ENCODE peak calls at places on chromosomes 3 and 15, in four cellular contexts. P is GM23338, O is right cardiac atrium, S is esophagus muscularis mucosa. G is an unnamed sample.

GRCh38 chr3:23760871-23761373 is 44.8 kb upstream of the UBE2E1 start:
- DNase-seq in P (peak; percentile 41), O (no peak), S (no peak), G (no peak)

GRCh38 chr3:49401758-49402157 is 10.0 kb downstream of the RHOA start:
- DNase-seq in P (no peak), O (no peak), S (no peak), G (no peak)

GRCh38 chr3:61725851-61726333 is 164.5 kb downstream of the PTPRG start:
- DNase-seq in P (peak; percentile 52), O (no peak), S (no peak), G (no peak)

GRCh38 chr15:23395030-23395692 is 40.6 kb downstream of the GOLGA8S start:
- DNase-seq in P (no peak), O (no peak), S (no peak), G (no peak)

GRCh38 chr3:174495928-174496327 is 363.2 kb upstream of the NAALADL2 start:
- DNase-seq in P (no peak), O (no peak), S (no peak), G (no peak)

GRCh38 chr3:155553800-155554199 is 191.1 kb downstream of the PLCH1 start:
- DNase-seq in P (no peak), O (no peak), S (no peak), G (no peak)

GRCh38 chr15:87793736-87794135 is 462.8 kb downstream of the NTRK3 start:
- DNase-seq in P (no peak), O (no peak), S (no peak), G (no peak)

GRCh38 chr3:46509661-46510187 is 11.9 kb downstream of the RTP3 start:
- DNase-seq in P (no peak), O (no peak), S (no peak), G (no peak)

GRCh38 chr3:185175370-185175987 is 22.6 kb upstream of the C3orf70 start:
- DNase-seq in P (peak; percentile 67), O (peak; percentile 79), S (no peak), G (no peak)

GRCh38 chr3:50264389-50264963 is 4.5 kb upstream of the SEMA3B start:
- DNase-seq in P (no peak), O (peak; percentile 80), S (peak; percentile 94), G (peak; percentile 68)

GRCh38 chr3:63937661-63938651 is 25.8 kb upstream of the SCAANT1 start:
- DNase-seq in P (peak; percentile 21), O (no peak), S (no peak), G (peak; percentile 38)

GRCh38 chr3:116836286-116836685 is 126.7 kb downstream of the TUSC7 start:
- DNase-seq in P (no peak), O (no peak), S (no peak), G (no peak)

GRCh38 chr3:45870099-45870498 is 16.2 kb upstream of the CCR9 start:
- DNase-seq in P (no peak), O (no peak), S (no peak), G (no peak)

GRCh38 chr3:127589600-127590281 is 792 bp downstream of the TPRA1 start:
- DNase-seq in P (no peak), O (peak; percentile 50), S (no peak), G (no peak)

GRCh38 chr3:40516201-40516600 is 8.6 kb upstream of the ZNF621 start:
- DNase-seq in P (no peak), O (no peak), S (no peak), G (no peak)

GRCh38 chr3:72413228-72413627 is 435.0 kb downstream of the SHQ1 start:
- DNase-seq in P (no peak), O (no peak), S (no peak), G (no peak)

GRCh38 chr3:191296041-191296541 is 33.1 kb upstream of the CCDC50 start:
- DNase-seq in P (no peak), O (no peak), S (no peak), G (no peak)

GRCh38 chr3:46127503-46127902 is 80.6 kb downstream of the CCR1 start:
- DNase-seq in P (no peak), O (no peak), S (no peak), G (peak; percentile 50)

GRCh38 chr3:125271127-125271526 is 58.6 kb upstream of the SLC12A8 start:
- DNase-seq in P (peak; percentile 41), O (no peak), S (no peak), G (no peak)

GRCh38 chr3:172203522-172204258 is 164.3 kb downstream of the FNDC3B start:
- DNase-seq in P (no peak), O (no peak), S (peak; percentile 64), G (no peak)

GRCh38 chr3:72008226-72008996 is 223.5 kb upstream of the PROK2 start:
- DNase-seq in P (no peak), O (no peak), S (no peak), G (no peak)

GRCh38 chr15:93703092-93703785 is 528.1 kb upstream of the MCTP2 start:
- DNase-seq in P (no peak), O (no peak), S (no peak), G (peak; percentile 25)

GRCh38 chr3:43296565-43296964 is 10.2 kb downstream of the SNRK start:
- DNase-seq in P (no peak), O (peak; percentile 25), S (no peak), G (no peak)

GRCh38 chr3:195245531-195245951 is 25.4 kb downstream of the XXYLT1 start:
- DNase-seq in P (no peak), O (no peak), S (peak; percentile 78), G (no peak)

GRCh38 chr15:88331291-88331690 is 74.8 kb upstream of the NTRK3 start:
- DNase-seq in P (peak; percentile 94), O (peak; percentile 29), S (no peak), G (peak; percentile 69)

GRCh38 chr15:51759557-51760070 is 8.2 kb downstream of the TMOD2 start:
- DNase-seq in P (peak; percentile 74), O (peak; percentile 75), S (no peak), G (no peak)

GRCh38 chr15:59148160-59148810 is 43.3 kb downstream of the CCNB2 start:
- DNase-seq in P (peak; percentile 28), O (no peak), S (no peak), G (no peak)

GRCh38 chr3:27224197-27224596 is 145.0 kb downstream of the NEK10 start:
- DNase-seq in P (no peak), O (peak; percentile 41), S (no peak), G (no peak)

GRCh38 chr3:128180446-128180845 is 27.2 kb downstream of the EEFSEC start:
- DNase-seq in P (no peak), O (no peak), S (peak; percentile 31), G (no peak)

GRCh38 chr15:69530234-69530633 is 77.6 kb downstream of the RPLP1 start:
- DNase-seq in P (no peak), O (no peak), S (no peak), G (no peak)

GRCh38 chr3:4997946-4998345 is 18.7 kb downstream of the BHLHE40 start:
- DNase-seq in P (no peak), O (no peak), S (no peak), G (no peak)

GRCh38 chr3:172303181-172303580 is 145.1 kb downstream of the GHSR start:
- DNase-seq in P (no peak), O (no peak), S (no peak), G (no peak)

GRCh38 chr3:23264413-23264812 is 61.3 kb downstream of the UBE2E2 start:
- DNase-seq in P (no peak), O (no peak), S (no peak), G (peak; percentile 30)

GRCh38 chr3:21747376-21747775 is 3.6 kb downstream of the ZNF385D start:
- DNase-seq in P (no peak), O (no peak), S (no peak), G (no peak)

GRCh38 chr15:61426466-61426865 is 197.4 kb upstream of the RORA start:
- DNase-seq in P (peak; percentile 65), O (no peak), S (no peak), G (no peak)

GRCh38 chr15:60713096-60714084 is 234.4 kb upstream of the ICE2 start:
- DNase-seq in P (no peak), O (peak; percentile 28), S (no peak), G (peak; percentile 8)

GRCh38 chr3:191094057-191094456 is 105.0 kb upstream of the OSTN start:
- DNase-seq in P (no peak), O (no peak), S (no peak), G (peak; percentile 64)

GRCh38 chr3:143010024-143010423 is 8.7 kb downstream of the U2SURP start:
- DNase-seq in P (no peak), O (no peak), S (no peak), G (no peak)

GRCh38 chr3:99909714-99910508 is 92.2 kb downstream of the CMSS1 start:
- DNase-seq in P (no peak), O (no peak), S (no peak), G (peak; percentile 36)
- H3K27ac ChIP-seq in P (no peak overlapping the region), O (no peak overlapping the region), S (peak overlapping the region; percentile 8), G (no peak overlapping the region)

GRCh38 chr15:91265431-91265940 is 165.4 kb downstream of the SV2B start:
- DNase-seq in P (no peak), O (no peak), S (no peak), G (no peak)
- H3K27ac ChIP-seq in P (no peak overlapping the region), O (no peak overlapping the region), S (peak overlapping the region; percentile 1), G (no peak overlapping the region)

GRCh38 chr3:132289311-132289710 is 27.9 kb upstream of the ACP3 start:
- DNase-seq in P (no peak), O (no peak), S (peak; percentile 72), G (no peak)
- H3K27ac ChIP-seq in P (no peak overlapping the region), O (no peak overlapping the region), S (no peak overlapping the region), G (no peak overlapping the region)

GRCh38 chr15:63502843-63503738 is 1.3 kb upstream of the USP3 start:
- DNase-seq in P (peak; percentile 85), O (peak; percentile 95), S (peak; percentile 97), G (peak; percentile 72)
- H3K27ac ChIP-seq in P (no peak overlapping the region), O (peak overlapping the region; percentile 98), S (peak overlapping the region; percentile 99), G (peak overlapping the region; percentile 98)

GRCh38 chr3:196667056-196667844 is 27.8 kb downstream of the NRROS start:
- DNase-seq in P (no peak), O (no peak), S (no peak), G (no peak)
- H3K27ac ChIP-seq in P (peak overlapping the region; percentile 81), O (no peak overlapping the region), S (no peak overlapping the region), G (peak overlapping the region; percentile 84)